ENCODE peak calls at places on chromosomes 1 and 21, in four cellular contexts. K, V, O and Z are unnamed samples. For H3K4me1, the result is how much of the 10 kb centered on the place peaks cover.

GRCh38 chr1:43008106-43008424 is 49.4 kb upstream of the SLC2A1 start:
- DNase-seq in K (no peak), V (no peak), O (no peak), Z (no peak)

GRCh38 chr1:15406911-15407559 is 2.7 kb upstream of the EFHD2 start:
- DNase-seq in K (no peak), V (no peak), O (no peak), Z (no peak)

GRCh38 chr1:21264913-21265312 is 25.4 kb downstream of the ECE1 start:
- DNase-seq in K (no peak), V (no peak), O (no peak), Z (no peak)

GRCh38 chr1:167054946-167055630 is 35.1 kb downstream of the GPA33 start:
- DNase-seq in K (no peak), V (no peak), O (no peak), Z (no peak)

GRCh38 chr1:85692730-85693314 is 15.4 kb downstream of the ZNHIT6 start:
- DNase-seq in K (peak), V (peak), O (no peak), Z (peak)

GRCh38 chr21:29193907-29194306 is 63.5 kb downstream of the MAP3K7CL start:
- DNase-seq in K (no peak), V (peak), O (no peak), Z (no peak)

GRCh38 chr1:77841574-77841973 is 46.9 kb upstream of the NEXN start:
- DNase-seq in K (no peak), V (no peak), O (no peak), Z (no peak)

GRCh38 chr21:45954271-45954670 is 27.3 kb upstream of the COL6A1 start:
- DNase-seq in K (no peak), V (no peak), O (no peak), Z (no peak)

GRCh38 chr1:92784051-92784638 is 763 bp downstream of the EVI5 start:
- DNase-seq in K (no peak), V (peak), O (peak), Z (no peak)

GRCh38 chr21:35547946-35548774 is 499.1 kb upstream of the RUNX1 start:
- DNase-seq in K (no peak), V (no peak), O (peak), Z (no peak)

DNA sequence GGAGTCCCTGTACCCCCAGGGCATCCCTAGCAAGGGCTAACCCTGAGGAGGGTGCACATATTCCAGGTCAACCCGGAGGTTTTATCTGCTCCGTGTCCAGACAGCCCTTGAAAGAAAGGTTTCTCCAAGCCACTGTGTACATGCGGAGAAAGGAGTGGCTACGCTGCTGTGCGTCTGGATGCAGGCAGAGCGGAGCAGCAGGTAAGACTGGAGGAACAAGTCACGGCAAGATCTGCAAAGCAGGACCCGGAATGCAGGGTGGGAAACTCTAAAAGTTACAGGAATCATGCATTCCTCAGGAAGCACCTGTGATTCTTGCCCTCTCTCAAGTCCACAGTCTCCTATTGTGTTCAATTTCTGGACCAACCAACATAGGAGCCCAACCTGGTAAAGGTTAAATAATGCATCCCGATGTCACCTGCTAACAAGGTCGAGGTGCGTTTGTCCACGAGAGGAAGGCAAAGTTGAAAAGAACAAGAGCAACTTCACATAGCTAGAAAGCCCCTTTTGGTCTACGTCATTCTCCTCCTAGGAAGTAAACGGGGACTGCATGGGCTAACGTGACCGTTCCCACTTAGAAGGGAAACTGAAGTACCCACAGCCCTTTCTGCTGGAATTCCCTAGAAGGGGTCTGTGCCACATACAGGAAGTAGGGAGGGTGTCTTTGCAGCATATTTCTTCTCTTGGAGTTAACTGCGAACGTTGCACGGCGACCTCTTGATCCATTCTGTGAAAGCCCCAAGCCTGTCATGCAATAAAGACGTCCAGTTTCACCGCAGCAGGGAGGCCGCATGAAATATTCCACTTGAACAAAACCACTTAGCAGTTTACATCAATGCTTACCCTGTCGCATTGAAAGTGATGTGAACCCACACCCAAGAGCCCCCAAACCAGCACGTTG is 5.8 kb downstream of the TIAM1 start:
- DNase-seq in K (no peak), V (no peak), O (no peak), Z (no peak)
- TF ChIP-seq TCF7L2 in K (no peak), V (no peak), O (no peak), Z (no peak)

GRCh38 chr21:16536661-16537359 is 807.0 kb downstream of the USP25 start:
- DNase-seq in K (no peak), V (no peak), O (no peak), Z (no peak)

GRCh38 chr21:16535100-16535418 is 805.3 kb downstream of the USP25 start:
- DNase-seq in K (no peak), V (no peak), O (no peak), Z (no peak)

GRCh38 chr21:16533692-16534407 is 804.1 kb downstream of the USP25 start:
- DNase-seq in K (no peak), V (no peak), O (no peak), Z (no peak)

GRCh38 chr21:16532841-16533240 is 803.1 kb downstream of the USP25 start:
- DNase-seq in K (no peak), V (no peak), O (no peak), Z (no peak)

DNA sequence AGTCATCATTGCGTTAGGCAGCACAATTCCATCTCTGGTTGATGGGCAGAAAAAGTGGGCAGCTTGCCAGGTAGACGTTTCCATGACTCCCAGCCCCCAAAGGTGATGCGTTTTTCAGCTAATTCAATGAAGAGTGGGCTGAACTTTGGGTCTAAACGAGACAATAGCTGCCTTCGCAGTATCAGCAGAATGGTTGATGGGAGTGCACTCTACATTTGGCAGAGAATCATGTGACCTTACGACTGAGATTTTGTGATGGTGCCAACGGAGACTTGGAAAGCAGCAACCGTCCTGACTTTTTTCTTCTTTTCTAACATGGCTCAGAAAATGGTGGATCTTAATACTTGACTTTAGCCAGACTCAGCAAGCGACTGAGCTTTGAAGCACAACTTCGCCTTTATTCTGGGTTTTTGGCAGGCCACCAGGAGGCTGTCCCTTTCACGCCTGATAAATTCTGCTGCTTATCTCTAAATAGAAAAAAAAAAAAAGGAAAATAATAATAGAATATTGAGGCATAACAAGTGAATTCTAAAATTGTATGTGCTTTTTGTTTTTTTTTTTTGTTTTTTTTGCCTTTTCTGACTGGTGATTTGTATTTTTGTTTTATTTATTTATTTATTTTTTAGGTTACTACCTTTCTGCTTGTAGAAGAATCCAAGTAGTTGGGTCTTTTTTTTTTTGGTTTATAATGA is 804.8 kb downstream of the USP25 start:
- DNase-seq in K (no peak), V (no peak), O (no peak), Z (no peak)
- H3K4me3 ChIP-seq in K (no peak), V (no peak), O (no peak), Z (no peak)

DNA sequence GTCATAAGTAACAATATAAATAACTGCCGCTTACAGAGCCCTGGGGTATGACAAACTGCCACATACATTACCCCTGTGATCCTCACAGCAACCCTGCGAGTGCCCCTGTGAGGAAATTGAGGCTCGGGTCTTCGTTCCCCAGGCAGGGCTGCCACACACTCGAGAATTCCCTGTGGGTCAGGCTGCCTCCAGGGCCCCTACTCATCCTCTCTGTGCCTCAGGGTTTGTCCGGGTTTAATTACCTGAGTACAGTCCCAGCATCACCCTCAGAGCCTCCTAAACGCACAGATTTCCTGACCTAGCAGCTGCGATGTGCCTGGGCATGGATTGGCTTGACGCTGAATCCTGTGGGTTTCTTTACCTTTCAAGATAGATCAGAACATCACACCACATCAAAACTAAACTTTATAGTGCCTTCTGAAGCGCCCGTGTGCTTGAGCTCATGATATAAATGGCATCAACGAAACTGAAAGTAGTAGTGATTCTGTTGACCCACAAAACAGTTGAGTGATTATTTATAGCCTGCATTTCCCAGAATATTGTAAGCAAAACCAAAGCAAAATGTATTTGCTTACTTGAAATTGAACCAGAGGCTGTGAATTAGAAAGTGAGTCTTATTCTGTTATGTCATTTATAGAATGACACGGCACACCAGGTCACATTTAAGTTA is 14.0 kb downstream of the SLC37A1 start:
- DNase-seq in K (no peak), V (no peak), O (no peak), Z (no peak)
- H3K4me1 ChIP-seq in K (under half), V (under half), O (under half), Z (under half)

DNA sequence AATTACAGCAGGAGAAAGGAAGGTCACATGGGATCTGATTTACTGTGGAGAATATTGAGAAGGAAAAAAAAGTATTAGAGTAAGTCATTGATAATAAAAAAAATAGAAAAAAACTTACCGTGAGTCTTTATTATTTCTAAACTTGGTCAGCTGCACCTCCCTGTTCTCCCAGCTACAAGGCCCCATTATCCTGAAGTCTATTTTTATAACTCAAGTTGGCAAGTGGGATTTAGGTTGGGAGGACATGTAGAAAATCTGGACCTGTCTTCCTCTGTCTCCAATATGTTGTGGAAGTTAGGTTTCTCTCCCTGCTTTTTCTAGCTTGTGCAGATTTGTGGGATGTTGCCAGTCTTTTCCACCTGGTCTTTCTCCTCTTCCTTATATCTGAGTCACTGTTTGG is 361.4 kb downstream of the HLX start:
- DNase-seq in K (no peak), V (no peak), O (no peak), Z (no peak)
- TF ChIP-seq TCF7L2 in K (no peak), V (no peak), O (no peak), Z (no peak)

DNA sequence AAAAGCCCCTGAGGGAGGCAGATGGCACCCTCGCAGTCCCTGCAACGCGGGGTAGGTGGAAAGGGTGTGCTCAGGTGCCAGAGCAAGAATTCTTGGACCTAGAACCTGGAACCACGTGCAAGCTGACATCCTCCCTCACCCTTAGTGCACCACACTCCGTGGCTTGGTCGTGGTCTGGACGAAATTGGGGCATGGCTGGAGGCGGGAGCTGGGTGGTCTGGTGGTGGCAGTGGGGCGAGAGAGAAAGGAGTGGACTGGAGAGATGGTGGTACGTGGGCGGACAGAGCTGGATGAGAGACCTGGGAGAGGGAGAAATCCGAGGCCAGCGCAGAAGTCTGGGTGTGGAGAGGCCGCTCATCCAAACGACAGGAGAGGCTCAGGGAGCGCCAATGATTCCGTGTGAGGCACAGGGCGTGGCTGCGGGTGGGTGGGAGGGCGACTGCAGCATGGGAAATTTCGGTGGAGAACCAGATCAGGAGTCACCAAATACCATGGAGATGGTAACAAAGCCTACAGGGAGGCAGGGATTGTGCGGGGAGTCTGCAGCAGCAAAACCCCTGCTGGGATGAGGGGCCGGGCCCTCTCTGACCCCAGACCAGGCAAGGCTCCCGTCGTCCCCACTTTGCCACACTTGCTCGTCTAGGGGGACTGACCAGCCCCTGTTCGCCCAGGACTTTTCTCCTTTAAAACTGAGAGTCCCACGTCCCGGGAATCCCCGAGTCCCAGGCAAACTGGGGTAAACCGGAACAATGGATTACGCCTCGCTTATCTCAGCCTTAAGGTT is 31.9 kb downstream of the CDCP2 start:
- DNase-seq in K (no peak), V (no peak), O (peak), Z (no peak)
- H3K4me3 ChIP-seq in K (peak), V (peak), O (no peak), Z (peak)